ENCODE peak calls at places on chromosomes 11 and 22, in nine cellular contexts. Y is iPS DF 6.9, C is HCT116, W is spleen, V is kidney, L is mesendoderm, H is mammary epithelial cell, E is GM23338, T is cardiac muscle cell. N is an unnamed sample.
A peak's percentile ranks its signal among the peaks of the same experiment; 100 is the strongest.

GRCh38 chr22:42697542-42698013 is 23.1 kb downstream of the A4GALT start:
- DNase-seq in T (peak; percentile 96), H (peak; percentile 74), Y (no peak), C (peak; percentile 49), W (no peak), V (peak; percentile 93), E (no peak), L (peak; percentile 79), N (peak; percentile 43)

GRCh38 chr11:45285931-45286632 is at the start of gene SYT13:
- DNase-seq in C (no peak), W (no peak), E (peak; percentile 92), Y (peak; percentile 63), L (peak; percentile 80), T (peak; percentile 75), H (no peak), V (peak; percentile 84), N (no peak)

GRCh38 chr22:44286673-44287072 is 26.1 kb downstream of the SHISAL1 start:
- DNase-seq in V (no peak), W (no peak), T (no peak), Y (no peak), E (no peak), L (no peak), H (peak; percentile 40), C (no peak), N (no peak)

GRCh38 chr11:35615911-35616900 is 2.1 kb upstream of the FJX1 start:
- DNase-seq in T (peak; percentile 73), C (no peak), H (no peak), V (no peak), Y (no peak), L (peak; percentile 37), W (no peak), E (peak; percentile 62), N (no peak)

GRCh38 chr11:116193321-116194114 is 579.3 kb downstream of the BUD13 start:
- DNase-seq in V (peak; percentile 93), W (no peak), Y (no peak), C (no peak), L (peak; percentile 89), E (peak; percentile 88), H (peak; percentile 2), T (peak; percentile 68), N (no peak)

GRCh38 chr11:67389477-67389876 is 2.3 kb upstream of the RAD9A start:
- DNase-seq in Y (no peak), V (no peak), L (peak; percentile 67), H (no peak), E (peak; percentile 80), C (no peak), T (peak; percentile 65), W (peak; percentile 82), N (no peak)

GRCh38 chr22:24244144-24244787 is 616 bp downstream of the GGT5 start:
- DNase-seq in C (no peak), L (no peak), H (no peak), V (peak; percentile 85), W (peak; percentile 74), Y (no peak), E (no peak), T (no peak), N (no peak)

GRCh38 chr11:126359431-126360048 is 4.1 kb downstream of the ST3GAL4 start:
- DNase-seq in L (no peak), E (no peak), Y (no peak), V (peak; percentile 94), W (peak; percentile 76), H (no peak), C (no peak), T (no peak), N (no peak)

GRCh38 chr11:15742626-15743243 is 613.6 kb downstream of the SOX6 start:
- DNase-seq in Y (no peak), W (no peak), T (no peak), C (no peak), L (no peak), H (peak; percentile 9), E (no peak), V (no peak), N (no peak)

GRCh38 chr11:12744831-12745502 is 70.7 kb downstream of the TEAD1 start:
- DNase-seq in W (no peak), E (no peak), T (peak; percentile 91), L (peak; percentile 55), V (no peak), C (no peak), H (no peak), Y (no peak), N (no peak)

GRCh38 chr22:29342577-29343312 is 27.2 kb upstream of the RASL10A start:
- DNase-seq in W (no peak), E (no peak), T (peak; percentile 64), C (no peak), Y (no peak), H (no peak), V (no peak), L (no peak), N (peak; percentile 24)

GRCh38 chr22:29345932-29346331 is 30.4 kb upstream of the RASL10A start:
- DNase-seq in V (no peak), W (no peak), H (no peak), E (no peak), L (no peak), Y (no peak), C (no peak), T (no peak), N (no peak)

GRCh38 chr22:29342177-29342576 is 26.7 kb upstream of the RASL10A start:
- DNase-seq in E (no peak), C (no peak), T (no peak), V (no peak), L (no peak), W (no peak), Y (no peak), H (no peak), N (no peak)

GRCh38 chr22:29343313-29343805 is 27.9 kb upstream of the RASL10A start:
- DNase-seq in H (no peak), Y (no peak), L (no peak), V (no peak), T (peak; percentile 49), C (no peak), E (no peak), W (no peak), N (peak; percentile 33)

DNA sequence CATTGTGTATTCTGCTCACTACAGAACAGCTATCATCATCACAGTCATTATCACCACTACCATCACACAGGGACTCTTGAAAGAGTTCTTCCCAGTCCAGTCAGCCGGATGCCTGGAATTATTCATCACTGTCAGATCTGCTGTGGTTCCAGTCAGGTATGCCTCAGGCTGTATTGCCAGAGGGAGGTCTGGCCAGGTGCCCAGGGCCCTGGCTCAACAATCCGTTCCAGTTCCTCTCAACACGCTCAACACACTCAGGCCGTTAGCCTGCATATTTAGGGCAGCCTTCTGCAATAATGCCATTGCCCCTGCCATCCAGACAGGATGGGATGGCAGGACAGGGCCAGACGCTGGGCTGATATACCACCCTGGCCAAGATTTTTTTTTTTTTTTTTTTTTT is 28.6 kb upstream of the RASL10A start:
- DNase-seq in W (no peak), C (peak; percentile 86), H (peak; percentile 90), V (no peak), T (peak; percentile 55), Y (no peak), E (no peak), L (peak; percentile 37), N (peak; percentile 70)
- H3K27ac ChIP-seq in W (no peak overlapping the region), C (peak overlapping the region; percentile 32), H (no peak overlapping the region), V (no peak overlapping the region), T (peak overlapping the region; percentile 65), Y (no peak overlapping the region), E (no peak overlapping the region), L (no peak overlapping the region), N (peak overlapping the region; percentile 54)

GRCh38 chr11:73137942-73138274 is 4.2 kb downstream of the FCHSD2 start:
- DNase-seq in W (no peak), L (no peak), T (no peak), C (no peak), H (no peak), E (no peak), V (no peak), Y (no peak), N (no peak)

GRCh38 chr11:73140213-73141030 is 1.7 kb downstream of the FCHSD2 start:
- DNase-seq in C (no peak), H (peak; percentile 27), T (peak; percentile 69), Y (no peak), L (peak; percentile 23), E (peak; percentile 45), V (peak; percentile 78), W (peak; percentile 84), N (no peak)

GRCh38 chr11:73141031-73141308 is 1.1 kb downstream of the FCHSD2 start:
- DNase-seq in E (no peak), H (peak; percentile 9), Y (no peak), T (peak; percentile 18), W (peak; percentile 91), V (peak; percentile 77), C (no peak), L (no peak), N (no peak)

GRCh38 chr11:73141309-73142127 is 600 bp downstream of the FCHSD2 start:
- DNase-seq in L (peak; percentile 85), W (peak; percentile 95), E (peak; percentile 80), Y (no peak), T (peak; percentile 87), V (peak; percentile 95), H (peak; percentile 64), C (peak; percentile 13), N (no peak)

GRCh38 chr11:73139476-73140198 is 2.5 kb downstream of the FCHSD2 start:
- DNase-seq in V (no peak), T (no peak), Y (no peak), L (no peak), H (no peak), C (no peak), W (no peak), E (no peak), N (no peak)
- H3K27ac ChIP-seq in V (no peak overlapping the region), T (peak overlapping the region; percentile 15), Y (no peak overlapping the region), L (no peak overlapping the region), H (no peak overlapping the region), C (no peak overlapping the region), W (peak overlapping the region; percentile 95), E (no peak overlapping the region), N (no peak overlapping the region)

DNA sequence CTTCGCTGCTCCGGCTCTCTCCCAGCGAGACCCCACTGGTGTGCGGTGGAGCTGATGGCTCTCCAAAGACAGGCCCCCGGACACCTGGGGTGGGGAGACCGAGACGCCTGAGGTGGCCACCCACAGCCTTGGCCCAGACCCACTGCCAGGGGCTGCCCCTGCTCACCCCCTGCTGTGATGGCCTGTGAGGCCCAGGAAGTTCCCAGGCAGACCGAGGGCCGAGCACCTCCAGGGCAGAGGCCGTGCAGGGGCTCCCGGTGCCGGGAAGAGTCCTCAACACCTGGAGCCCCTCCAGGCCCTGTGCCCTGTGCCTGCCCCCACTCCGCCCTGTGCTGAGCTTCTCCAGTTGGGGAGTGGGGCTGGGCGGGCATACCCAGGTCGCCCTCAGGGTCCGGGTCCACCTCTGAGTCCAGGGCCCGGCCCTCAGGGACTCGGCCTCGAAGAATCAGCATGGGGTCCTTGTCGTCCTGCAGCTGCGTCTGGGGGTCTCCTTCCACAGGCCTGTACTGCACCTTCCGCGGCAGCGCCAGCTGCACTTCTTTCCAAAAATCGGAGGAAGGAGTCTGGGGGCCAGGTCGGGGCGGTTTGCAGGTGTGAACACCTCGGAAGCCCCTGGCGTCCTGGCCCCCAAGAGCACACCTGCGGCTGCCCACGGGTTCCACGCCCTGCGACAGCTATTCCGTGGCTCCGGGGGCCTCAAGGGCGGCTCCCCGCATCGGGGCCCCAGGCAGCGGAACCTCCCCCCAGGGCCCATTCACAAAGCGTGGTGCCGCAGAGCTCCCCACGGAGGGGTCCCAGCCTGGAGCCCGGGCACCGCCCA is 8.6 kb downstream of the SIGIRR start:
- DNase-seq in C (no peak), V (peak; percentile 82), E (no peak), T (no peak), W (no peak), H (no peak), L (no peak), Y (no peak), N (no peak)
- H3K27ac ChIP-seq in C (peak overlapping the region; percentile 88), V (peak overlapping the region; percentile 55), E (no peak overlapping the region), T (no peak overlapping the region), W (peak overlapping the region; percentile 53), H (no peak overlapping the region), L (no peak overlapping the region), Y (no peak overlapping the region), N (peak overlapping the region; percentile 35)

GRCh38 chr11:118488480-118489109 is 38.7 kb upstream of the TTC36 start:
- DNase-seq in C (peak; percentile 59), V (no peak), L (peak; percentile 84), E (peak; percentile 85), Y (peak; percentile 61), H (peak; percentile 47), W (peak; percentile 85), T (peak; percentile 73), N (peak; percentile 16)
- H3K27ac ChIP-seq in C (no peak overlapping the region), V (no peak overlapping the region), L (no peak overlapping the region), E (peak overlapping the region; percentile 60), Y (no peak overlapping the region), H (no peak overlapping the region), W (no peak overlapping the region), T (peak overlapping the region; percentile 13), N (no peak overlapping the region)